ENCODE peak calls at places on chromosomes 6 and 20, in seven cellular contexts. P, G, B, C, M, O and V are unnamed samples.
A peak's percentile ranks its signal among the peaks of the same experiment; 100 is the strongest.

GRCh38 chr20:21008951-21009350 is 97.2 kb downstream of the LINC00237 start:
- DNase-seq in P (no peak), O (no peak), B (no peak), C (no peak), G (no peak), M (no peak), V (no peak)

GRCh38 chr6:33771342-33772113 is 17.4 kb downstream of the LEMD2 start:
- DNase-seq in O (peak; percentile 65), M (peak; percentile 95), G (peak; percentile 60), B (peak; percentile 63), P (peak; percentile 77), C (peak; percentile 96), V (peak; percentile 84)

GRCh38 chr20:22719250-22719649 is 134.9 kb upstream of the FOXA2 start:
- DNase-seq in G (no peak), O (no peak), C (no peak), M (no peak), B (no peak), P (no peak), V (no peak)

GRCh38 chr6:37602360-37602759 is 95.3 kb downstream of the MDGA1 start:
- DNase-seq in P (no peak), C (no peak), M (no peak), O (no peak), G (no peak), B (no peak), V (no peak)

GRCh38 chr20:7971536-7972285 is 31.5 kb upstream of the HAO1 start:
- DNase-seq in O (no peak), M (no peak), G (no peak), C (no peak), B (no peak), P (no peak), V (no peak)

GRCh38 chr6:147065786-147066185 is 138.4 kb upstream of the STXBP5 start:
- DNase-seq in P (no peak), G (no peak), O (no peak), M (no peak), B (no peak), C (no peak), V (no peak)

GRCh38 chr20:20010639-20011500 is 6.3 kb upstream of the NAA20 start:
- DNase-seq in C (no peak), M (peak; percentile 33), O (no peak), G (no peak), B (no peak), P (no peak), V (peak; percentile 96)

GRCh38 chr6:124659427-124659826 is 302.8 kb upstream of the RNF217 start:
- DNase-seq in P (no peak), M (no peak), C (no peak), G (no peak), O (no peak), B (no peak), V (no peak)

GRCh38 chr6:125759184-125759902 is 9.9 kb downstream of the HEY2 start:
- DNase-seq in C (no peak), O (peak; percentile 31), P (peak; percentile 24), B (no peak), G (peak; percentile 10), M (no peak), V (no peak)

GRCh38 chr20:54058420-54059139 is 11.8 kb downstream of the BCAS1 start:
- DNase-seq in M (no peak), C (peak; percentile 49), B (no peak), G (no peak), P (no peak), O (no peak), V (peak; percentile 63)

GRCh38 chr6:128657181-128657580 is 136.8 kb upstream of the PTPRK start:
- DNase-seq in G (no peak), O (no peak), C (peak; percentile 78), M (peak; percentile 25), P (no peak), B (no peak), V (peak; percentile 27)

GRCh38 chr6:3229566-3230274 is 2.3 kb upstream of the TUBB2B start:
- DNase-seq in B (peak; percentile 65), C (no peak), M (no peak), O (peak; percentile 45), G (peak; percentile 62), P (peak; percentile 66), V (no peak)

GRCh38 chr20:56974499-56975250 is 291.8 kb downstream of the BMP7 start:
- DNase-seq in M (peak; percentile 55), C (peak; percentile 48), O (peak; percentile 70), B (no peak), G (peak; percentile 24), P (peak; percentile 81), V (peak; percentile 12)

GRCh38 chr6:44126320-44127149 is 717 bp downstream of the MRPL14 start:
- DNase-seq in B (peak; percentile 34), P (peak; percentile 49), M (peak; percentile 57), O (peak; percentile 28), G (peak; percentile 91), C (peak; percentile 76), V (peak; percentile 69)

GRCh38 chr6:35415065-35415880 is 36.9 kb upstream of the FANCE start:
- DNase-seq in P (peak; percentile 32), B (peak; percentile 73), O (peak; percentile 34), M (peak; percentile 72), C (peak; percentile 76), G (no peak), V (peak; percentile 76)

GRCh38 chr6:74946961-74947360 is 258.9 kb downstream of the COL12A1 start:
- DNase-seq in O (no peak), G (no peak), C (peak; percentile 70), M (peak; percentile 34), P (no peak), B (no peak), V (peak; percentile 70)

GRCh38 chr6:37109714-37110454 is 60.1 kb upstream of the PIM1 start:
- DNase-seq in O (no peak), G (no peak), M (no peak), P (no peak), B (no peak), C (no peak), V (no peak)

GRCh38 chr6:157535354-157536217 is 154.6 kb downstream of the ZDHHC14 start:
- DNase-seq in C (peak; percentile 92), O (no peak), M (peak; percentile 78), B (no peak), P (no peak), G (peak; percentile 36), V (peak; percentile 99)

GRCh38 chr6:13248053-13248452 is 80.3 kb downstream of the TBC1D7 start:
- DNase-seq in O (no peak), G (no peak), P (no peak), C (no peak), B (no peak), M (no peak), V (no peak)

GRCh38 chr6:166366921-166367320 is 15.8 kb downstream of the MPC1 start:
- DNase-seq in M (no peak), B (no peak), C (no peak), O (no peak), P (no peak), G (no peak), V (no peak)

GRCh38 chr6:83867527-83868161 is 8.2 kb downstream of the CYB5R4 start:
- DNase-seq in G (peak; percentile 10), C (peak; percentile 56), M (peak; percentile 85), B (no peak), O (peak; percentile 3), P (peak; percentile 37), V (peak; percentile 51)

GRCh38 chr6:29653452-29654038 is 3.3 kb upstream of the MOG start:
- DNase-seq in P (peak; percentile 63), O (peak; percentile 31), C (peak; percentile 81), B (peak; percentile 11), M (peak; percentile 57), G (peak; percentile 51), V (peak; percentile 72)

GRCh38 chr20:846894-847278 is 13.4 kb downstream of the FAM110A start:
- DNase-seq in B (no peak), O (no peak), G (peak; percentile 66), P (no peak), C (no peak), M (no peak), V (no peak)

GRCh38 chr6:131923356-131923755 is 27.8 kb downstream of the CCN2 start:
- DNase-seq in B (no peak), C (peak; percentile 62), G (peak; percentile 50), M (peak; percentile 63), P (peak; percentile 72), O (peak; percentile 59), V (peak; percentile 38)

GRCh38 chr6:99905209-99906106 is 88.6 kb downstream of the MCHR2 start:
- DNase-seq in O (no peak), C (peak; percentile 56), P (peak; percentile 31), G (no peak), B (no peak), M (peak; percentile 67), V (peak; percentile 67)

GRCh38 chr6:129345890-129346289 is 364.1 kb downstream of the ARHGAP18 start:
- DNase-seq in B (no peak), O (no peak), M (peak; percentile 61), G (no peak), P (no peak), C (peak; percentile 38), V (no peak)

GRCh38 chr6:69138893-69139494 is 503.9 kb downstream of the ADGRB3 start:
- DNase-seq in G (no peak), M (no peak), P (no peak), C (peak; percentile 86), B (no peak), O (no peak), V (peak; percentile 86)

GRCh38 chr6:75460636-75461035 is 33.0 kb downstream of the FILIP1 start:
- DNase-seq in O (no peak), P (no peak), G (no peak), B (no peak), C (no peak), M (peak; percentile 3), V (peak; percentile 3)

GRCh38 chr6:9612489-9612888 is 802.4 kb downstream of the TFAP2A start:
- DNase-seq in B (no peak), G (no peak), O (no peak), M (peak; percentile 11), C (peak; percentile 5), P (no peak), V (no peak)